ENCODE peak calls at places on chromosomes 4 and X, in nine cellular contexts. S is Peyer's patch; X is GM19239; G is IMR-90; R is stimulated activated CD4-positive, alpha-beta T cell treated with anti-CD3 and anti-CD28 coated beads, Interleukin-1b, Interleukin-23, amount 100 ng/mL, for 24 hours; H is NCI-H2081; W is hippocampal formation; A is DMS 273 treated with DMSO at 0.1 percent for 48 hours; I is suprapubic skin. P is an unnamed sample.
A peak's percentile ranks its signal among the peaks of the same experiment; 100 is the strongest.

GRCh38 chr4:182293836-182294235 is 50.6 kb downstream of the TENM3 start:
- DNase-seq in S (no peak), X (no peak), G (no peak), R (no peak), H (no peak), W (no peak), A (no peak), I (no peak), P (no peak)

GRCh38 chrX:23333842-23334535 is 660 bp upstream of the PTCHD1 start:
- DNase-seq in S (no peak), X (no peak), G (no peak), R (no peak), H (no peak), W (no peak), A (no peak), I (no peak), P (no peak)

GRCh38 chr4:47525154-47525819 is 40.2 kb downstream of the ATP10D start:
- DNase-seq in S (no peak), X (no peak), G (peak; percentile 97), R (no peak), H (no peak), W (no peak), A (no peak), I (no peak), P (peak; percentile 45)

GRCh38 chr4:45987858-45988257 is 136.0 kb downstream of the GABRG1 start:
- DNase-seq in S (no peak), X (no peak), G (no peak), R (no peak), H (no peak), W (no peak), A (no peak), I (no peak), P (no peak)

GRCh38 chr4:687975-688694 is 816 bp downstream of the SLC49A3 start:
- DNase-seq in S (peak; percentile 51), X (no peak), G (no peak), R (no peak), H (no peak), W (no peak), A (no peak), I (peak; percentile 77), P (no peak)

GRCh38 chrX:119784747-119785446 is 6.5 kb downstream of the RPL39 start:
- DNase-seq in S (peak; percentile 70), X (no peak), G (peak; percentile 23), R (peak; percentile 25), H (peak; percentile 34), W (no peak), A (peak; percentile 47), I (no peak), P (no peak)

GRCh38 chrX:102651242-102651967 is at the start of gene GPRASP1:
- DNase-seq in S (peak; percentile 78), X (no peak), G (peak; percentile 27), R (no peak), H (no peak), W (peak; percentile 29), A (no peak), I (no peak), P (no peak)

GRCh38 chrX:136200466-136200865 is 50.7 kb downstream of the MAP7D3 start:
- DNase-seq in S (no peak), X (no peak), G (peak; percentile 58), R (no peak), H (no peak), W (no peak), A (peak; percentile 8), I (no peak), P (no peak)